ENCODE peak calls at places on chromosomes 16 and 17, in five cellular contexts. One of them, this sample, is unnamed.

GRCh38 chr17:43411369-43411677 is 12.5 kb downstream of the ARL4D start:
- DNase-seq in stimulated activated CD8-positive, alpha-beta memory T cell treated with anti-CD3 and anti-CD28 coated beads, Interleukin-7, amount 100 ng/mL, for 1 hour: no peak
- DNase-seq in neuronal stem cell: no peak
- DNase-seq in ovary: no peak
- DNase-seq in AG20443: no peak
- DNase-seq in this sample: no peak

GRCh38 chr16:52837251-52837650 is 215.4 kb downstream of the CHD9NB start:
- DNase-seq in neuronal stem cell: no peak
- DNase-seq in ovary: no peak
- DNase-seq in AG20443: no peak
- DNase-seq in stimulated activated CD8-positive, alpha-beta memory T cell treated with anti-CD3 and anti-CD28 coated beads, Interleukin-7, amount 100 ng/mL, for 1 hour: no peak
- DNase-seq in this sample: no peak

GRCh38 chr17:31807846-31808245 is 51.2 kb downstream of the COPRS start:
- DNase-seq in ovary: no peak
- DNase-seq in neuronal stem cell: no peak
- DNase-seq in stimulated activated CD8-positive, alpha-beta memory T cell treated with anti-CD3 and anti-CD28 coated beads, Interleukin-7, amount 100 ng/mL, for 1 hour: no peak
- DNase-seq in AG20443: peak
- DNase-seq in this sample: no peak

GRCh38 chr17:44011876-44012275 is 2.9 kb downstream of the TMEM101 start:
- DNase-seq in stimulated activated CD8-positive, alpha-beta memory T cell treated with anti-CD3 and anti-CD28 coated beads, Interleukin-7, amount 100 ng/mL, for 1 hour: no peak
- DNase-seq in ovary: no peak
- DNase-seq in AG20443: no peak
- DNase-seq in neuronal stem cell: no peak
- DNase-seq in this sample: no peak

GRCh38 chr17:67689534-67690177 is 28.1 kb upstream of the NOL11 start:
- DNase-seq in AG20443: peak
- DNase-seq in stimulated activated CD8-positive, alpha-beta memory T cell treated with anti-CD3 and anti-CD28 coated beads, Interleukin-7, amount 100 ng/mL, for 1 hour: peak
- DNase-seq in neuronal stem cell: peak
- DNase-seq in ovary: peak
- DNase-seq in this sample: peak

GRCh38 chr17:16911141-16911937 is 60.6 kb downstream of the TNFRSF13B start:
- DNase-seq in AG20443: no peak
- DNase-seq in ovary: no peak
- DNase-seq in stimulated activated CD8-positive, alpha-beta memory T cell treated with anti-CD3 and anti-CD28 coated beads, Interleukin-7, amount 100 ng/mL, for 1 hour: no peak
- DNase-seq in neuronal stem cell: no peak
- DNase-seq in this sample: no peak

GRCh38 chr17:30095507-30096244 is 20.9 kb upstream of the NSRP1 start:
- DNase-seq in stimulated activated CD8-positive, alpha-beta memory T cell treated with anti-CD3 and anti-CD28 coated beads, Interleukin-7, amount 100 ng/mL, for 1 hour: no peak
- DNase-seq in ovary: no peak
- DNase-seq in neuronal stem cell: peak
- DNase-seq in AG20443: peak
- DNase-seq in this sample: peak

GRCh38 chr17:75315541-75316243 is 26.5 kb upstream of the SLC25A19 start:
- DNase-seq in AG20443: peak
- DNase-seq in neuronal stem cell: no peak
- DNase-seq in stimulated activated CD8-positive, alpha-beta memory T cell treated with anti-CD3 and anti-CD28 coated beads, Interleukin-7, amount 100 ng/mL, for 1 hour: no peak
- DNase-seq in ovary: no peak
- DNase-seq in this sample: no peak

GRCh38 chr16:85541619-85542547 is 71.2 kb upstream of the GSE1 start:
- DNase-seq in neuronal stem cell: no peak
- DNase-seq in AG20443: peak
- DNase-seq in stimulated activated CD8-positive, alpha-beta memory T cell treated with anti-CD3 and anti-CD28 coated beads, Interleukin-7, amount 100 ng/mL, for 1 hour: no peak
- DNase-seq in ovary: no peak
- DNase-seq in this sample: no peak

GRCh38 chr16:85613609-85614337 is 651 bp downstream of the GSE1 start:
- DNase-seq in stimulated activated CD8-positive, alpha-beta memory T cell treated with anti-CD3 and anti-CD28 coated beads, Interleukin-7, amount 100 ng/mL, for 1 hour: no peak
- DNase-seq in neuronal stem cell: no peak
- DNase-seq in AG20443: peak
- DNase-seq in ovary: peak
- DNase-seq in this sample: no peak

GRCh38 chr16:4532238-4532637 is 6.3 kb downstream of the CDIP1 start:
- DNase-seq in neuronal stem cell: no peak
- DNase-seq in AG20443: no peak
- DNase-seq in ovary: no peak
- DNase-seq in stimulated activated CD8-positive, alpha-beta memory T cell treated with anti-CD3 and anti-CD28 coated beads, Interleukin-7, amount 100 ng/mL, for 1 hour: no peak
- DNase-seq in this sample: no peak